ENCODE peak calls at places on chromosomes 4 and X, in ten cellular contexts. Q, E, I, G, J, D, B, H, U and S are unnamed samples.

GRCh38 chrX:143437439-143437838 is 79.8 kb downstream of the SPANXN3 start:
- DNase-seq in Q (peak; percentile 55), G (no peak), I (no peak), D (no peak), J (no peak), B (no peak), H (no peak), U (no peak), E (no peak), S (peak; percentile 55)

GRCh38 chr4:24747234-24747975 is 48.0 kb upstream of the SOD3 start:
- DNase-seq in U (no peak), I (no peak), B (no peak), J (no peak), G (no peak), E (no peak), H (no peak), Q (no peak), D (no peak), S (no peak)

GRCh38 chr4:41819621-41820020 is 71.1 kb upstream of the PHOX2B start:
- DNase-seq in U (no peak), J (no peak), E (no peak), D (no peak), I (no peak), B (no peak), G (no peak), H (no peak), Q (no peak), S (no peak)

GRCh38 chrX:43969504-43970501 is 3.4 kb downstream of the NDP start:
- DNase-seq in E (no peak), U (no peak), Q (peak; percentile 50), D (peak; percentile 17), J (no peak), G (no peak), I (no peak), B (peak; percentile 56), H (peak; percentile 61), S (peak; percentile 35)

GRCh38 chr4:148831945-148832344 is 389.7 kb upstream of the NR3C2 start:
- DNase-seq in D (peak; percentile 27), G (no peak), E (no peak), U (no peak), I (no peak), B (peak; percentile 59), Q (peak; percentile 69), H (no peak), J (no peak), S (no peak)

GRCh38 chr4:171929477-171929876 is 116.3 kb downstream of the GALNTL6 start:
- DNase-seq in H (peak; percentile 34), B (no peak), G (no peak), U (no peak), E (no peak), J (no peak), Q (no peak), I (no peak), D (no peak), S (no peak)

GRCh38 chrX:93673869-93674271 is at the start of gene FAM133A:
- DNase-seq in U (no peak), E (no peak), H (no peak), D (peak; percentile 43), Q (peak; percentile 34), I (no peak), B (no peak), G (no peak), J (no peak), S (peak; percentile 2)

GRCh38 chr4:71807469-71807868 is 23.6 kb upstream of the GC start:
- DNase-seq in E (no peak), I (no peak), H (no peak), B (no peak), U (no peak), D (no peak), G (no peak), Q (no peak), J (no peak), S (no peak)

GRCh38 chrX:9824554-9824953 is 38.3 kb downstream of the SHROOM2 start:
- DNase-seq in Q (no peak), I (no peak), B (no peak), H (no peak), U (no peak), G (no peak), E (no peak), J (no peak), D (no peak), S (no peak)

GRCh38 chr4:76585897-76586360 is 150.9 kb downstream of the SHROOM3 start:
- DNase-seq in E (no peak), J (no peak), B (peak; percentile 65), I (peak; percentile 94), H (peak; percentile 94), D (peak; percentile 60), U (no peak), G (no peak), Q (peak; percentile 54), S (no peak)

GRCh38 chrX:132270699-132271098 is 51.5 kb upstream of the RAP2C start:
- DNase-seq in U (no peak), I (no peak), G (no peak), E (no peak), Q (peak; percentile 85), H (no peak), J (no peak), D (peak; percentile 59), B (no peak), S (no peak)

GRCh38 chr4:11487876-11488545 is 59.3 kb upstream of the HS3ST1 start:
- DNase-seq in J (no peak), G (no peak), I (no peak), D (no peak), H (no peak), E (no peak), B (no peak), U (no peak), Q (peak; percentile 64), S (no peak)

GRCh38 chr4:183832776-183833450 is 72.2 kb upstream of the STOX2 start:
- DNase-seq in U (no peak), B (no peak), G (no peak), I (no peak), Q (no peak), E (no peak), D (no peak), H (no peak), J (no peak), S (no peak)

GRCh38 chr4:123995939-123996338 is 599.3 kb downstream of the SPRY1 start:
- DNase-seq in H (no peak), B (peak; percentile 89), D (peak; percentile 73), Q (peak; percentile 49), J (no peak), E (no peak), U (no peak), I (no peak), G (no peak), S (no peak)

GRCh38 chrX:138859421-138859820 is 147.9 kb upstream of the FGF13 start:
- DNase-seq in B (no peak), D (peak; percentile 11), G (no peak), Q (no peak), I (no peak), J (no peak), H (no peak), U (no peak), E (no peak), S (no peak)